ENCODE peak calls at places on chromosomes 16 and 17, in four cellular contexts. W is A549, B is K562, I is HepG2. E is an unnamed sample.

GRCh38 chr17:2025622-2026309 is 632 bp upstream of the RTN4RL1 start:
- DNase-seq in B (peak), I (peak), W (peak), E (peak)

GRCh38 chr17:29246638-29247037 is at the start of gene CRYBA1:
- DNase-seq in B (no peak), I (no peak), W (no peak), E (no peak)

GRCh38 chr16:77434365-77435239 is at the start of gene ADAMTS18:
- DNase-seq in B (no peak), I (no peak), W (no peak), E (peak)

GRCh38 chr16:86925067-86925791 is 346.9 kb downstream of the FOXL1 start:
- DNase-seq in I (no peak), B (no peak), W (no peak), E (no peak)

GRCh38 chr17:12043702-12044101 is 23.0 kb downstream of the MAP2K4 start:
- DNase-seq in W (no peak), I (no peak), B (no peak), E (no peak)

GRCh38 chr16:85172465-85173071 is 60.3 kb upstream of the CIBAR2 start:
- DNase-seq in W (peak), I (peak), B (peak), E (peak)

GRCh38 chr17:75514299-75515228 is 773 bp downstream of the CASKIN2 start:
- DNase-seq in B (peak), I (no peak), W (no peak), E (peak)

GRCh38 chr16:27762441-27762840 is 212.5 kb downstream of the KATNIP start:
- DNase-seq in W (no peak), I (no peak), B (no peak), E (no peak)

GRCh38 chr16:2047330-2048115 is at the start of the genes NTHL1 and TSC2:
- DNase-seq in I (peak), B (peak), W (peak), E (peak)
- TF ChIP-seq ESRRA in I (peak), B (peak), W (no peak), E (no peak)

GRCh38 chr16:56871172-56871593 is 6.2 kb downstream of the SLC12A3 start:
- DNase-seq in W (no peak), B (no peak), I (peak), E (no peak)

GRCh38 chr16:56877783-56878182 is 12.8 kb downstream of the SLC12A3 start:
- DNase-seq in I (no peak), B (no peak), W (no peak), E (no peak)

GRCh38 chr16:56872863-56873391 is 7.9 kb downstream of the SLC12A3 start:
- DNase-seq in I (no peak), W (no peak), B (no peak), E (no peak)

GRCh38 chr16:56876048-56876447 is 11.0 kb downstream of the SLC12A3 start:
- DNase-seq in I (no peak), B (no peak), W (no peak), E (no peak)

DNA sequence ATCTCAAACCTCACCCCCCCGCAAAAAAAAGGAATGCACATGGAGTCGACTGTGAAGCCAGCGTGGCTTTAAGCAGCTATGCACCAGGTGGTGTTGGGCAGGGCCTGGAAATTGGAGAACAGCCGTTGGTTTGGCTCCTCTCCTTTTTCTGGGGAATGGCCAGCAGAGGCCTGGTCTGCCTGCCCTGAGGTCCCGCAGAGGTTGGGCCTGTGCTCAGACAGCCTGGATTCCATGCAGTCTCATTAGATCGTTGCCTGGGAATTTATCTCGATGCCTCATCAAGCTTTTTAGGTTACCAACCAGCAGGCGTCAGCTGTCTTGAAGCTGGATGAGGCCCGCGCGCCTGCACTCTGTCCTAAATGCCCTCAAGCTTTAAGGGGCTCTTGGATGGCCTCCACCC is 9.8 kb downstream of the SLC12A3 start:
- DNase-seq in I (no peak), W (no peak), B (no peak), E (no peak)
- TF ChIP-seq NR3C1 in I (no peak), W (no peak), B (no peak), E (no peak)

GRCh38 chr16:25010542-25010941 is 4.6 kb downstream of the ARHGAP17 start:
- DNase-seq in B (no peak), I (no peak), W (no peak), E (no peak)

GRCh38 chr16:25011891-25012499 is 3.2 kb downstream of the ARHGAP17 start:
- DNase-seq in B (no peak), W (no peak), I (no peak), E (no peak)

GRCh38 chr16:25013049-25013448 is 2.1 kb downstream of the ARHGAP17 start:
- DNase-seq in I (no peak), B (no peak), W (no peak), E (no peak)

GRCh38 chr16:25013751-25014499 is 1.2 kb downstream of the ARHGAP17 start:
- DNase-seq in I (no peak), W (no peak), B (no peak), E (no peak)

GRCh38 chr16:25012525-25012991 is 2.6 kb downstream of the ARHGAP17 start:
- DNase-seq in B (no peak), W (no peak), I (no peak), E (no peak)
- TF ChIP-seq MAX in B (no peak), W (no peak), I (no peak), E (no peak)

GRCh38 chr16:30413116-30413806 is 5.9 kb downstream of the ZNF771 start:
- DNase-seq in W (no peak), I (no peak), B (no peak), E (no peak)

GRCh38 chr16:30406911-30407793 is at the start of gene ZNF771:
- DNase-seq in B (peak), I (peak), W (peak), E (peak)

GRCh38 chr16:30407794-30408534 is 558 bp downstream of the ZNF771 start:
- DNase-seq in B (no peak), W (no peak), I (no peak), E (no peak)

GRCh38 chr16:30414159-30414558 is 6.8 kb downstream of the ZNF771 start:
- DNase-seq in B (no peak), I (no peak), W (no peak), E (no peak)

GRCh38 chr16:30409125-30410060 is 2.0 kb downstream of the ZNF771 start:
- DNase-seq in I (peak), W (peak), B (peak), E (peak)
- TF ChIP-seq ESRRA in I (no peak), W (no peak), B (peak), E (no peak)

DNA sequence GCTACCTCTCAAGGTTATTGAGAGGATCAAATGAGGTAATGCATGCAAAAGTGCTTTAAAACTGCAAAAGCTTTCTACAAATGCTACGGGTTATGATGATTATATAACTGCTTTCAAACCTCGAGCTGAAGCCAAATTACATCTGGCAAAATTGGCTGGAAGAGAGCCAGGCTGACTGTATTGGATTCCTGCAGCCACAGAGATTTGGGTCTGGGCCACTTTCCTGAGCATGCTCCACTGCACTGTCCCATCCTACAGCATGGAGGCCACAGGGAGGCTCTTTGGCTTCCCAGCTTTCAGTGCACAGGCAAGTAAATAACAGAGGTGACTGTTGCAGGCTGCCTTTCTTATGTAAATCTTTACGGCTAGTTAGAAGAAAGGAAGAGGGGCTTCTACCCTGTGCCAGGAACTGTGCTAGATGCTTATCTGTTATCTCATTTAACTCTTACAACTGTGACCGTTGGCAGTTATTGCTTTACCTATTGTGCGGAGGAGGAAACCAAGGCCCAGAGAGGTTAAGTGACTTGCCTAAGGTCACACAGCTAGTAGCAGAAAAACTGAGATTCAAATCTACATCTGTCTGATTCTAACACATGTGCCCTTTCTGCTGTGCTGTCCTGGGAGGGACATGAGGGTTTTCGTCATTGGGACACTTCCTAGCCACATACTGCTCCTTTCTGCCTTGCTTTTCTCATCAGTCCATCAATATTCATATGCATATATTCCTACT is 121.8 kb downstream of the SPACA3 start:
- DNase-seq in W (no peak), B (no peak), I (no peak), E (no peak)
- TF ChIP-seq NR3C1 in W (no peak), B (no peak), I (no peak), E (no peak)

GRCh38 chr16:88419790-88420189 is 33.3 kb upstream of the ZFPM1 start:
- DNase-seq in B (no peak), I (no peak), W (no peak), E (no peak)
- TF ChIP-seq MAX in B (no peak), I (no peak), W (no peak), E (no peak)

DNA sequence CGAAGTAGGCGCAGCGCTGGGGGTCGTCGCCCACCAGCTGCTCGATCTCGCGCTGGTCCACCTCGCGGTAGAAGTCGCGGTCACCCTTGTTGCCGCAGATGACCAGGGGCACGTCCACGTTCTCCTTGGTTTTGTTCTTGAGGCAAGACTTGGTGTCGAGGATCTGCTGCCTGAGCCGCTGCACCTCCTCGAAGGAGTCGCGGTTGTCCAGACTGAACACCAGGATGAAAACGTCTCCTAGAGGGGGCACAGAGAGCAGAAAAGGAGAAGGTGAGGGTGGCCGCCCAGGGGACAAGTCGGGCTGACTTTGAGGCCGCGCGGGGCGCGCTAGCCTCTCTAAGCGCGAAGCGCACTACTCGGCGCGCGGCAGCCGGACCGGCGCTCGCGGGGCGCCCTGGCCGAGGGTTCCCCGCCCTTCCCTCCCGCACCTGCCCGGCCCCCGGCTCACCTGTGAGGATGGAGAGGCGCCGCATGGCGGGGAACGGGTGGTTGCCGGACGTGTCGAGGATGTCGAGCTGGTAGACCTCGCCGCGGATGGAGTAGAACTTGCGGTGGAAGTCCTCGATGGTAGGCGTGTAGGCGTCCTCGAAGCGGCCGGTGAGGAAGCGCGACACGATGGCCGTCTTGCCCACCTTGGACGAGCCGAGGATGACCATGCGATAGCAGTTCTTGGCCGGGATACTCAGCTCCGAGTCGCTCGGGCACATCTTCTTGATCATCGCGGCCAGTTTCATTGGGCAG is 577 bp downstream of the RASD1 start:
- DNase-seq in B (no peak), W (no peak), I (no peak), E (peak)
- TF ChIP-seq ESRRA in B (no peak), W (no peak), I (no peak), E (peak)